ENCODE peak calls at places on chromosomes 2 and 18, in seven cellular contexts. W, Z, M, U, K, R and H are unnamed samples.

GRCh38 chr2:179724403-179724802 is 137.0 kb downstream of the ZNF385B start:
- DNase-seq in M (no peak), R (no peak), U (no peak), Z (no peak), K (no peak), W (no peak), H (no peak)

GRCh38 chr18:48915621-48916425 is 34.9 kb downstream of the SMAD7 start:
- DNase-seq in W (no peak), Z (no peak), R (no peak), U (no peak), K (peak), M (no peak), H (peak)

GRCh38 chr18:57864615-57865121 is 61.6 kb upstream of the ATP8B1 start:
- DNase-seq in R (no peak), W (no peak), M (no peak), K (no peak), Z (no peak), U (no peak), H (no peak)

GRCh38 chr18:61754039-61754583 is 138.7 kb downstream of the RNF152 start:
- DNase-seq in U (no peak), Z (no peak), R (no peak), M (no peak), K (no peak), W (no peak), H (no peak)

GRCh38 chr2:64329848-64330247 is 124.1 kb upstream of the LGALSL start:
- DNase-seq in M (peak), Z (no peak), W (no peak), R (no peak), K (peak), U (no peak), H (peak)

GRCh38 chr18:67783215-67783946 is 266.9 kb upstream of the DSEL start:
- DNase-seq in U (no peak), R (peak), Z (peak), W (no peak), K (peak), M (peak), H (peak)

GRCh38 chr2:71801969-71802368 is 345.7 kb downstream of the CYP26B1 start:
- DNase-seq in R (peak), W (peak), K (peak), M (peak), U (peak), Z (peak), H (peak)

GRCh38 chr2:163877316-163877715 is 141.5 kb upstream of the FIGN start:
- DNase-seq in M (peak), K (peak), Z (peak), W (no peak), R (peak), U (no peak), H (peak)

GRCh38 chr18:697771-698170 is 14.7 kb downstream of the ENOSF1 start:
- DNase-seq in K (no peak), Z (no peak), R (no peak), U (no peak), W (no peak), M (no peak), H (no peak)

GRCh38 chr2:27717070-27717453 is 53.4 kb downstream of the SLC4A1AP start:
- DNase-seq in R (no peak), Z (no peak), K (peak), M (peak), U (peak), W (no peak), H (no peak)

GRCh38 chr2:29475446-29476006 is 360.3 kb downstream of the CLIP4 start:
- DNase-seq in Z (no peak), W (no peak), U (no peak), M (no peak), K (no peak), R (no peak), H (no peak)

GRCh38 chr2:42359894-42360483 is 1.0 kb downstream of the COX7A2L start:
- DNase-seq in U (no peak), R (peak), Z (no peak), M (peak), K (peak), W (no peak), H (peak)

GRCh38 chr2:218028562-218029348 is 26.0 kb upstream of the TNS1 start:
- DNase-seq in K (no peak), R (no peak), W (no peak), U (no peak), M (no peak), Z (no peak), H (no peak)

GRCh38 chr2:222307978-222308479 is 9.2 kb upstream of the PAX3 start:
- DNase-seq in K (no peak), U (no peak), R (no peak), M (no peak), Z (no peak), W (no peak), H (no peak)

GRCh38 chr2:144510206-144510991 is 9.5 kb downstream of the ZEB2 start:
- DNase-seq in M (peak), Z (peak), U (no peak), K (peak), W (no peak), R (peak), H (peak)

GRCh38 chr18:45112682-45113081 is 432.0 kb downstream of the SETBP1 start:
- DNase-seq in M (no peak), W (no peak), U (no peak), Z (no peak), R (no peak), K (no peak), H (no peak)

GRCh38 chr2:136126527-136126926 is 8.6 kb upstream of the CXCR4 start:
- DNase-seq in R (no peak), Z (no peak), W (no peak), M (no peak), U (no peak), K (no peak), H (no peak)

GRCh38 chr2:191215666-191216065 is 29.5 kb upstream of the MYO1B start:
- DNase-seq in R (no peak), K (no peak), Z (no peak), M (no peak), W (no peak), U (no peak), H (no peak)

GRCh38 chr2:238127165-238128060 is 11.1 kb upstream of the KLHL30 start:
- DNase-seq in U (no peak), R (peak), K (peak), Z (peak), W (no peak), M (peak), H (peak)

GRCh38 chr2:68741805-68742306 is 7.2 kb downstream of the ARHGAP25 start:
- DNase-seq in U (no peak), W (no peak), Z (no peak), M (no peak), R (no peak), K (peak), H (no peak)

DNA sequence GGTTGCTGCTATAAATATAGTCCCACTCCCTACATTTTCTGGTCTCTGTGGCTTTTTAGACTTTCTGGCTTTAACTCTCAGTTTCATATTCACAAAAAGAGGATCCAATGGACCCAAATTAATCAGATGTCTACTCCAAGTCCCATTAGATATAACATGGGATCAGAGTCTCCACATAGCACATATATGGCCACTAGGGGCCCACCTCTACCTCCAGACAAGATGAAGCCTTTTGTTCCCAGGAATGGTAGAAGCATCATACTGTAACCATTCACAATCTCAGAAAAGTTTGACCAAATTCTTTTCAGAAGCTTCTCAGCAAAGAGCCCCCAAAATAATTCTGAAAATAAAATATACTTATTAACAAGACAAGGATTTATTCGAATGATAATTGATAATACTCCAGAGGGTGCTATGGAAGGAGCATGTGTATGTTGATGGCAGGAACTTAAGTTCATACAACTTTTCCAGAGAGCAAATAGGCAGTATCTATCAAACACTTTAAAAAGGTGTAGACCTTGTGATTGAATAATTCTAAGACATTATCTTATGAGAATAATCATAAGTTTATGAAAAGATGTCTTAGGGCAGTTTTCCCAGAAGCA is 382.3 kb upstream of the CRIM1 start:
- DNase-seq in U (no peak), Z (peak), R (peak), W (no peak), K (peak), M (peak), H (no peak)
- TF ChIP-seq CTCF in U (peak), Z (peak), R (peak), W (peak), K (peak), M (peak), H (no peak)

GRCh38 chr2:108623616-108624015 is 89.3 kb downstream of the LIMS1 start:
- DNase-seq in M (no peak), R (peak), Z (no peak), U (no peak), W (no peak), K (peak), H (peak)
- H3K4me3 ChIP-seq in M (no peak), R (no peak), Z (no peak), U (no peak), W (no peak), K (no peak), H (no peak)

DNA sequence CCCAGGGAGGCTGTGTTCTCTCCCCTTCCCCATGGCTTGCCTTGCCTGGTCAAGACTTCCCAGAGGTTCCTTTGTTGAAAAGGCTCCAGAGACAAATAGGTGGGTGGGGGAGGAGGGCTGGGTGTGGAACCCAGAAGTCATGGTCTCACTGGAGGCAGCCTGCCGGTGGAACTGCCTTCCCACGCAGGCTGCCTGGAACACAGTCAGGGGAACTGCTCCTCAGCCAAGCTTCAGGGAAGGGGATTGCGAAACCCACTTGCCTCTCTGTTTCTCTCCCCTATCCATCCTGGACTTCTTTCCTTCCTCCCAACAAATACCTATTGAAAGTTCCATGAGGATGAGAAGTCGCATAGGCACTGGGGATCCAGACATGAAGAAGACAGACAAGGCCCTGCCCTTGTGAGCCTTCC is 31.6 kb downstream of the MARCO start:
- DNase-seq in M (peak), R (no peak), W (no peak), Z (no peak), U (no peak), K (no peak), H (peak)
- TF ChIP-seq CTCF in M (no peak), R (no peak), W (no peak), Z (no peak), U (no peak), K (no peak), H (no peak)

GRCh38 chr2:134718095-134718955 is 475 bp downstream of the TMEM163 start:
- DNase-seq in U (no peak), R (peak), Z (no peak), M (no peak), W (no peak), K (no peak), H (no peak)
- H3K4me3 ChIP-seq in U (no peak), R (no peak), Z (peak), M (no peak), W (peak), K (no peak), H (peak)